ENCODE peak calls at places on chromosome 12, in four cellular contexts. U is H1, Z is A549, X is HepG2. T is an unnamed sample.

GRCh38 chr12:22866406-22866805 is 241.4 kb downstream of the ETNK1 start:
- DNase-seq in U (no peak), Z (no peak), X (no peak), T (no peak)

GRCh38 chr12:124217508-124217981 is 77.3 kb upstream of the RFLNA start:
- DNase-seq in U (no peak), Z (no peak), X (no peak), T (no peak)

GRCh38 chr12:54047160-54047963 is 6.3 kb upstream of the HOXC4 start:
- DNase-seq in U (no peak), Z (no peak), X (no peak), T (no peak)

GRCh38 chr12:12726543-12727093 is 9.4 kb downstream of the CDKN1B start:
- DNase-seq in U (no peak), Z (peak), X (no peak), T (no peak)

GRCh38 chr12:71652656-71653055 is 11.0 kb downstream of the ZFC3H1 start:
- DNase-seq in U (no peak), Z (no peak), X (no peak), T (no peak)

GRCh38 chr12:105945935-105946334 is 192.8 kb downstream of the NUAK1 start:
- DNase-seq in U (no peak), Z (no peak), X (no peak), T (no peak)

GRCh38 chr12:2311001-2311778 is 258.4 kb downstream of the CACNA1C start:
- DNase-seq in U (no peak), Z (no peak), X (no peak), T (no peak)

GRCh38 chr12:102216086-102216691 is 18.6 kb upstream of the PMCH start:
- DNase-seq in U (no peak), Z (peak), X (no peak), T (no peak)

GRCh38 chr12:57620936-57621496 is 9.8 kb downstream of the ARHGEF25 start:
- DNase-seq in U (no peak), Z (no peak), X (no peak), T (no peak)

GRCh38 chr12:101051901-101052550 is 158.0 kb downstream of the SLC5A8 start:
- DNase-seq in U (no peak), Z (peak), X (peak), T (no peak)

GRCh38 chr12:57181561-57182155 is 34.2 kb upstream of the LRP1-AS start:
- DNase-seq in U (no peak), Z (no peak), X (no peak), T (no peak)

GRCh38 chr12:41743835-41744234 is 400.8 kb downstream of the GXYLT1 start:
- DNase-seq in U (no peak), Z (peak), X (peak), T (no peak)

GRCh38 chr12:89801284-89801683 is 92.6 kb upstream of the ATP2B1 start:
- DNase-seq in U (no peak), Z (no peak), X (no peak), T (no peak)

GRCh38 chr12:12365931-12366431 is 9.1 kb downstream of the BORCS5 start:
- DNase-seq in U (no peak), Z (no peak), X (no peak), T (no peak)

GRCh38 chr12:57444744-57445143 is 10.2 kb downstream of the INHBC start:
- DNase-seq in U (no peak), Z (no peak), X (no peak), T (no peak)

GRCh38 chr12:104975621-104976343 is 10.3 kb upstream of the NOPCHAP1 start:
- DNase-seq in U (no peak), Z (no peak), X (no peak), T (no peak)

GRCh38 chr12:85835810-85836715 is at the start of gene RASSF9:
- DNase-seq in U (no peak), Z (no peak), X (peak), T (no peak)

GRCh38 chr12:19692566-19692965 is 253.3 kb downstream of the AEBP2 start:
- DNase-seq in U (no peak), Z (no peak), X (no peak), T (no peak)

GRCh38 chr12:19692091-19692490 is 252.8 kb downstream of the AEBP2 start:
- DNase-seq in U (no peak), Z (no peak), X (no peak), T (no peak)

GRCh38 chr12:19694627-19695026 is 255.3 kb downstream of the AEBP2 start:
- DNase-seq in U (no peak), Z (no peak), X (no peak), T (no peak)

GRCh38 chr12:19700969-19701368 is 261.7 kb downstream of the AEBP2 start:
- DNase-seq in U (no peak), Z (no peak), X (no peak), T (no peak)

GRCh38 chr12:19695244-19696098 is 256.2 kb downstream of the AEBP2 start:
- DNase-seq in U (no peak), Z (no peak), X (no peak), T (no peak)
- TF ChIP-seq RAD21 in U (no peak), Z (no peak), X (no peak), T (no peak)

DNA sequence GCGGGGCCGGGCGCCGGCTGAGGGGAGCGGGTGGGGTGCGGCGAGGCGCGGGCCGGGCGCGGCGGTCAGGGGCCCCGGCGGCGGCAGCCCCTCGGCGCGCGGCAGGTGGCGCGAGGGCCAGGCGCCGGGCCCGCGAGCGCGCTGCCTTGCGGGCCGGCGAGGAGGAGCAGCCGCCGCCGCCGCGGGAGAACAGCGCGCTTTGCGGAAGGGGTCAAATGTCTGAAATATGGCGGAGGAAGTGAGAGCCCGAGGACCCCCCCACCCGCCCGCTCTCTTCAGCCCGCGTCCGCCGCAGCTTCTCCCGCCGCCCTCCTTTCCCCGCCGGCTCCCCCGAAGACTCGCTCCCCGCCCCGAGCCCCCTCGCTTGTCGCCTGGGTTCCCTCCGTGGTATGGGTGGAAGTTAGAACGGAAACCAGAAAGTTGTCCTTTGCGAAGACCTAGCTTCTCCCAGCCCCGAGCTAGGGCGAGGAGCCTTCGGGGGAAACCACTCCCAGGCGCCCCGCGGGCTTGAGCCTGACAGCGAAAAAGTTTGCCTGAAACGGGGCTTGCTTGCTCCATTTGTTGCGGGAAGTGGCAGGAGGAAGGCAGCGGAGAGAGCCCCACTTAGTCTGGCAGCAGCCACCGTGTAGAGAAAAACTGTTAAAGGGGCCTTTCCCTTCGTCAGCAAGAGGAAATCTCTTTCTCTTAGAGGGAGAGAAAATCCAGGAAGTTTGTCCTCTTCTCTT is 557 bp downstream of the RAP1B start:
- DNase-seq in U (no peak), Z (peak), X (no peak), T (no peak)
- TF ChIP-seq CHD2 in U (no peak), Z (no peak), X (no peak), T (no peak)

DNA sequence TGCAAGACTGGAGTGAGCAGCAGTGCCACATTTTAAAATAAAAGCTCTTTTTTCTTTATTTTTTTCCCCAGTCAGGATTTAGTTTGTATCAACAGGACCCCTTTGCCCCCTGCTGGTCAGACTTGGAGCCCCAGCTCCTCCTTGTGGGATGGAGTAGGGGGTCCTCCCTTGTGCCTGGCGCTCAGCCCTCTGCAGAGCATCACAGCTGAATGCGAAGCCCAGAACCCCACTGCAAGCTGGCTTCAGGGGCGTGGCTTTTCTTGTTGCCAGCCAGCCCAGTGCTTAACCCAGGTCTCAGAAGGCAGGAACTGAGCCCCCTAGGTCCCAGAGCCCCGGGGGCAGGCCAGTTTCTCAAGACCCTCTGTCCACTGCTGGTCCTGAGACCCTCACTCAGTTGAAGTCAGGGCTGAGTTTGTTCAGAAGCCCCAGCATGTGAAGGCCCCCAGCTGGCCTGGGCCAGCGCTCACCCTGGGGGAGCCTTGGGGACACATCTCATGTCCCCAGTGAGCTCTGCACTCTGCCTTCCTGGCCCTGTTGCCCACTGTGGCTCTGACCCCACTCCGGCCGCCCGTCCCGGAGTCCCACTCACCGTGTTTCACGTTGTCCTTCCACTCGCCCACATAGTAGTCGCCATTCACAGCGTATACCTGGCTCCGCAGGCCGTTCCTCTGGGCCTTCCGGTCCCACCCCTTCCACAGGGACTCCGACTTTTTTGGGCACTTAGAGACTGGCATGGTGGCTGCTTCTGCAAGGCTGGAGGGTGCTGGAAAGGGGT is 517 bp downstream of the MORN3 start:
- DNase-seq in U (no peak), Z (peak), X (peak), T (no peak)
- TF ChIP-seq RAD21 in U (peak), Z (peak), X (peak), T (peak)

DNA sequence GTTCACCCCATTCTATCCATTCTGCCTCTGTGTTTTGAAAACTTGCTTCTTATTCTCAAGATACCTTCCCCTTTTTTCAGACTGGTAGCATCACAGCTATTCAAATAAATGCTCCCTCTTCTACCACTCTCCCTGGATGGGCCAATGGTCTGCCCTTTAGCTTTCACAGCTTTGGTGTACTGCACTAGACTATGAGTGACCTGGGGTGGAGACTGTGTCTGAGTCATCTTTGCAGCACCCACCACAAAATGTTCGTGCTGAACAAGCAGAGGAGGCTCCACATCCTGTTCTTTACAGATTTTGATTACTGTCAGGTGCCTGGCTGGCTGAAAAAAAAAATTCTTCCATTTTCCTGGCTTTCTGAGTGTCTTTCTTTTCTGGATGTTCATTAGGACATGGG is 1104.1 kb upstream of the TMEM132C start:
- DNase-seq in U (no peak), Z (no peak), X (no peak), T (peak)
- TF ChIP-seq CHD2 in U (no peak), Z (no peak), X (no peak), T (no peak)

GRCh38 chr12:67690656-67691055 is 42.1 kb downstream of the DYRK2 start:
- DNase-seq in U (no peak), Z (no peak), X (no peak), T (no peak)
- TF ChIP-seq RAD21 in U (no peak), Z (no peak), X (no peak), T (no peak)

GRCh38 chr12:29073631-29074239 is 75.3 kb upstream of the FAR2 start:
- DNase-seq in U (no peak), Z (no peak), X (peak), T (no peak)
- TF ChIP-seq CHD2 in U (no peak), Z (no peak), X (no peak), T (no peak)

GRCh38 chr12:52197371-52198231 is 5.8 kb upstream of the KRT80 start:
- DNase-seq in U (no peak), Z (no peak), X (no peak), T (no peak)

GRCh38 chr12:52193991-52194390 is 2.2 kb upstream of the KRT80 start:
- DNase-seq in U (no peak), Z (no peak), X (no peak), T (no peak)

GRCh38 chr12:52191841-52192791 is at the start of gene KRT80:
- DNase-seq in U (no peak), Z (peak), X (peak), T (no peak)

GRCh38 chr12:52198454-52199215 is 6.8 kb upstream of the KRT80 start:
- DNase-seq in U (no peak), Z (no peak), X (no peak), T (no peak)

DNA sequence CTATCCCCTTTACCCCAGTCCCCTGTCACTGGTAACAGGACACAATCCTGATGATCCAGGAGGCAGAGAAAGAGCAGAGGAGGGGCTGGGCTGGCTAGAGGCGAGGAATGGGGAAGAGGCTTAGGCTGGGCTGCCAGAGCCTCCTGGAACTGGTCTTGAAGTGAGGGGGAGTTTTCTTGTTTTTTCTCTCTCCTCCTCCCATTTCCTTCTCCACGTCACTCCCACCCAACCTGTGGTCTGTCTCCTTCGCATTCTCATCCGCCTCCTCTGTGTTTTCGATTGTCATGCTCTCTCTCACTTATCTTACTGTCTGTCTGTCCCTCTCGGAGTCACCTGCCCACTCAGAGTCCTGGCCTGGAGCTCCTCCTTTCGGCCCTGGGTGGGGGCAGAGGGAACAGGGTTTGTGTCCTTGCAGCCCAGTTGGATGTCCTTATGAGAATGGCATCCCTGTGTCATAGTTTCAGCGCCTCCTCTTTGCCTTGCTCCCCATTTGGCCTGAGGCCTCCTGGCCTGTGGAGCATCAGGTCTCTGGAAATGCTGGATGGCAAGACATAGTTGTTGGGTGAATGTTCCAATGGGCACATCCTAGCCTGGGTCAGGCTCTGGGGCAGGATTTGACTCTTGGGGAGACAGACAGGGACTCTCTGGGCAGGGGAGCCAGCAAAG is 3.4 kb upstream of the KRT80 start:
- DNase-seq in U (no peak), Z (no peak), X (no peak), T (no peak)
- TF ChIP-seq RAD21 in U (no peak), Z (no peak), X (no peak), T (no peak)